ENCODE peak calls at places on chromosomes 7 and 10, in four cellular contexts. B is breast epithelium; H is CD4-positive, CD25-positive, alpha-beta regulatory T cell; R is pancreas. L is an unnamed sample. For H3K36me3, the result is how much of the 10 kb centered on the place peaks cover.

GRCh38 chr7:116524609-116525297 is at the start of gene CAV1:
- DNase-seq in B (peak), H (peak), R (peak), L (peak)

GRCh38 chr7:38394703-38395102 is 121.3 kb upstream of the TARP start:
- DNase-seq in B (no peak), H (no peak), R (no peak), L (no peak)

GRCh38 chr10:84818956-84819355 is 490.6 kb downstream of the CCSER2 start:
- DNase-seq in B (no peak), H (no peak), R (no peak), L (peak)

GRCh38 chr7:65750511-65751344 is 122.1 kb upstream of the VKORC1L1 start:
- DNase-seq in B (peak), H (peak), R (peak), L (peak)

GRCh38 chr7:123643495-123644428 is 11.9 kb upstream of the LMOD2 start:
- DNase-seq in B (no peak), H (no peak), R (no peak), L (no peak)

GRCh38 chr7:14807498-14807897 is 95.1 kb downstream of the DGKB start:
- DNase-seq in B (no peak), H (no peak), R (no peak), L (no peak)

GRCh38 chr7:17913250-17913649 is 27.0 kb downstream of the SNX13 start:
- DNase-seq in B (no peak), H (no peak), R (no peak), L (no peak)

GRCh38 chr7:388461-388960 is 98.5 kb downstream of the FOXL3 start:
- DNase-seq in B (no peak), H (no peak), R (peak), L (no peak)

GRCh38 chr10:133113146-133113830 is 25.6 kb downstream of the ADGRA1 start:
- DNase-seq in B (no peak), H (no peak), R (no peak), L (no peak)

GRCh38 chr10:110459600-110459999 is 38.1 kb upstream of the DUSP5 start:
- DNase-seq in B (no peak), H (no peak), R (no peak), L (no peak)
- H3K4me3 ChIP-seq in B (no peak), H (no peak), R (no peak), L (no peak)

GRCh38 chr10:80159166-80159888 is 26.8 kb downstream of the PLAC9 start:
- DNase-seq in B (no peak), H (no peak), R (no peak), L (no peak)
- H3K36me3 ChIP-seq in B (under half), H (half or more), R (half or more), L (half or more)

DNA sequence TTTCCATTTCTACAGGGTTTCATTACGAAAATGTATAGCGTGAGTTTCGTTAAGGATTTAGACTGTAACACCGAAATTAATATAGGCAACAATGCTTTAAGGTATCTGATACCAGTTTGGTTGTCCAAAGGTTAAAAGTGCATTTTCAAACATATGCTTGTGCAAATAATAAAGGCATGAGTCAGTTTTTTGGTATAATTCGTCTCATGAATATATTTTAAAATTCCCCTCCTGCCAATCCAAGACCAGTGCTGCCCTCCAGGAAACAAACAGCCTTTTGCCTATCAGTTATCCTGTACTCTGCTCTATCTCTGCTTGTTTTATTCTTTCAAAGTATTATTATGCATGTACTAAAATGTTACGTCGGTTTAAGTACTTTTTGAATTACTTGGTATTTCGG is 2.0 kb downstream of the LCOR start:
- DNase-seq in B (no peak), H (no peak), R (no peak), L (no peak)
- H3K4me3 ChIP-seq in B (peak), H (peak), R (peak), L (peak)

GRCh38 chr10:31803606-31804195 is 124.9 kb downstream of the ARHGAP12 start:
- DNase-seq in B (no peak), H (no peak), R (no peak), L (no peak)
- H3K36me3 ChIP-seq in B (under half), H (under half), R (under half), L (under half)

DNA sequence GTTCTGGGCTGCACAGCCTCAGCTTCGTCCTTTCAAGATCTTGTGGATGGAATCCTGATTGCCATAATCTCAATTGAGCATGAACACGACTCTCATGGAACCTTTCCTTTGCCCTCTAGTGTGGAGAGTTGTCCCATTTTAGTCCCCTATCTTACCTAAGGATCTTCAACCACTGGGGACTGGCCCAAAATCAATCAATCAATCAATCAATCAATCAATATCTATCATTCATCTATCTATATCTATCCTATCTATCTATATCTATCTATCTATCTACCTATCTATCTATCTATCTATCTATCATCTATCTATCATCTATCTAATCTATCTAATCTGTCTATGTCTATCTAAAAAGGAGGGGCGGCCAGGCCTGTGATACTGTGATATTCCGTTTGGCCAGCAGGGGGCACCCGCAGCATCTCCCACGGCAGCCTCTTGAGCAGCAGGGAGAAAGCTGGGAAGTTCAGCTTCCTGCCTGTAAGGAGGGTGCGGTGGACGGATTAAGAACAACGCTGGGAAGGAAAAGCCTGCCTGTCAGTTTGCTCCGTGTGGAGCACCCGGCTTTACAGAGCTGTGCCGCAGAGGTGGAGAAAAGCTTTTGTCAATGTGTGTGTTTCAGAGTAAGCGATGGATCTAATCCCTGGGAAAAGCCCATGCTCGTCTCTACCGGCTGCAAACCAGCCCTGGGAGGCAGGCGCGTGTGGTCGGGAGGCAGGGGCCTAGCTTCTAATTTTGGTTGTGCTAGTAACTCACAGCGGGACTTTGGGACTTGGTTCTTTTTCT is 124.9 kb downstream of the SH2D4B start:
- DNase-seq in B (peak), H (peak), R (peak), L (peak)
- H3K4me3 ChIP-seq in B (peak), H (no peak), R (peak), L (peak)

DNA sequence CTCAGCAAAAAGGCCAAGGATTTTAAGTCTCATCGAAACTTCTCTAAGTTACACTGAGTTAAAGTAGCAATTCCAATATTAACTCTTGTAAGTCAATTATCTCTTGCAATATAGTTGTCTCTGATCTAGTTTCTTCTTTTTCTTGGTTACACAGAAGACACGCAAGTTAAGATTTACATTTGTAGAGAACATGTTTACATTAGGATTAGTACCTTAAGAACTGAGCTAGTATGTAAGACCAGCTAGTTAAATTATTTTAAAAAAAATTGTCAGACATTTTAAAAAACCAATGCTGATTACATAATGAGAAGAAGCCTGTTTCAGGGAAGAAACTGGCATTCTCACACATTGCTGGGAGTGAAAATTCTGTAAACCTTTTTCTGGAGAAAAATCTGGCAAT is 31.4 kb downstream of the FRA10AC1 start:
- DNase-seq in B (no peak), H (no peak), R (no peak), L (no peak)
- H3K36me3 ChIP-seq in B (under half), H (half or more), R (under half), L (under half)

GRCh38 chr7:120926943-120927346 is 23.6 kb upstream of the ING3 start:
- DNase-seq in B (no peak), H (no peak), R (no peak), L (no peak)
- H3K4me3 ChIP-seq in B (no peak), H (no peak), R (no peak), L (no peak)

DNA sequence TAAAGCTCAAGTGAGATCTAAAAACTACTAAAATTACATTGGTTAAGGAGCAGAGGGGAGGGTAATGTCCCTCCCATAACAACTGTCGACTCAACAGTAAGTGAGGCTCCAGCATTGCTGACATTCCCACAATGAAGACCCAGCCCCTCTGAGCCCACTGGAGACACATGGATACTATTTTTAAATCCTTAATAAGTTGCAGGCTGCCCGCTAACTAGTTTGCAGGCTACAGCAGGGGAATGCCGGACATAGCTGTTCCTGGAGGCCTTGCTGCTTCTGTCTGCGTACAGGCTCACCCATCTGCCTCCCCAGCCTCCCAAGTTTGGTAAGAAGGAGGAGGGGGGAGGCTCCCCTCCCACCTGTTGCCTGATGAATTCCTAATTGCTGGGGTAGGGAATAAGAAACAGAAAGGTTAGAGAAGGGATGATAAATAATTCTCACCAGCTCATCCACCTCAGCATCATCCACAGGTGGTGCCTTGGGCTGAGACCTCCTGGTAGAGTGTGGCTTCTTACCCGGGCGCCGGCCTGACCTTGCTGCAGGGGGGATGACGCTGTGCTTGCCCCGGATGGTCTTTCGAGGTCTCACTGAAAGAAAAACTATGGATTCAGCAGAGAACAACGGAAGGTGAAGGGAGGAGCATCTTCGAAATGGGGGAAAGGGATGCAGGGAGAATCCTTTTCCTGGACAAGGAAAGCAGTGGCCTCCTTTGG is 10.1 kb downstream of the FZD9 start:
- DNase-seq in B (no peak), H (no peak), R (no peak), L (no peak)
- H3K36me3 ChIP-seq in B (under half), H (half or more), R (half or more), L (half or more)

GRCh38 chr7:81410471-81411117 is 359.3 kb downstream of the HGF start:
- DNase-seq in B (no peak), H (no peak), R (no peak), L (no peak)
- H3K4me3 ChIP-seq in B (no peak), H (no peak), R (no peak), L (no peak)